ENCODE peak calls at places on chromosomes 11 and 22, in seven cellular contexts. One of them, this sample, is unnamed.
A peak's percentile ranks its signal among the peaks of the same experiment; 100 is the strongest.

GRCh38 chr11:2752204-2752772 is 52.5 kb upstream of the KCNQ1OT1 start:
- DNase-seq in gastrocnemius medialis: no peak
- DNase-seq in Peyer's patch: no peak
- DNase-seq in right lobe of liver: no peak
- DNase-seq in body of pancreas: no peak
- DNase-seq in heart left ventricle: peak; percentile 9
- DNase-seq in HepG2: no peak
- DNase-seq in this sample: no peak

GRCh38 chr11:115317428-115318185 is 186.6 kb downstream of the CADM1 start:
- DNase-seq in gastrocnemius medialis: no peak
- DNase-seq in Peyer's patch: no peak
- DNase-seq in right lobe of liver: no peak
- DNase-seq in body of pancreas: no peak
- DNase-seq in heart left ventricle: no peak
- DNase-seq in HepG2: no peak
- DNase-seq in this sample: no peak

GRCh38 chr11:113778111-113778910 is 1.3 kb upstream of the CLDN25 start:
- DNase-seq in gastrocnemius medialis: peak; percentile 71
- DNase-seq in Peyer's patch: no peak
- DNase-seq in right lobe of liver: peak; percentile 63
- DNase-seq in body of pancreas: peak; percentile 51
- DNase-seq in heart left ventricle: peak; percentile 38
- DNase-seq in HepG2: peak; percentile 40
- DNase-seq in this sample: peak; percentile 65

GRCh38 chr11:124717421-124717785 is 22.3 kb upstream of the NRGN start:
- DNase-seq in gastrocnemius medialis: no peak
- DNase-seq in Peyer's patch: no peak
- DNase-seq in right lobe of liver: no peak
- DNase-seq in body of pancreas: no peak
- DNase-seq in heart left ventricle: no peak
- DNase-seq in HepG2: no peak
- DNase-seq in this sample: no peak

GRCh38 chr11:47461876-47462275 is 12.9 kb upstream of the RAPSN start:
- DNase-seq in gastrocnemius medialis: no peak
- DNase-seq in Peyer's patch: no peak
- DNase-seq in right lobe of liver: no peak
- DNase-seq in body of pancreas: no peak
- DNase-seq in heart left ventricle: no peak
- DNase-seq in HepG2: no peak
- DNase-seq in this sample: no peak

GRCh38 chr11:279966-280761 is 2.0 kb downstream of the NLRP6 start:
- DNase-seq in gastrocnemius medialis: no peak
- DNase-seq in Peyer's patch: peak; percentile 88
- DNase-seq in right lobe of liver: peak; percentile 93
- DNase-seq in body of pancreas: peak; percentile 77
- DNase-seq in heart left ventricle: no peak
- DNase-seq in HepG2: no peak
- DNase-seq in this sample: no peak

GRCh38 chr22:17988800-17989513 is 35.4 kb downstream of the MICAL3 start:
- DNase-seq in gastrocnemius medialis: no peak
- DNase-seq in Peyer's patch: no peak
- DNase-seq in right lobe of liver: no peak
- DNase-seq in body of pancreas: no peak
- DNase-seq in heart left ventricle: no peak
- DNase-seq in HepG2: no peak
- DNase-seq in this sample: no peak

GRCh38 chr11:46808804-46809431 is 37.2 kb downstream of the CKAP5 start:
- DNase-seq in gastrocnemius medialis: no peak
- DNase-seq in Peyer's patch: no peak
- DNase-seq in right lobe of liver: no peak
- DNase-seq in body of pancreas: no peak
- DNase-seq in heart left ventricle: no peak
- DNase-seq in HepG2: peak; percentile 25
- DNase-seq in this sample: peak; percentile 46

DNA sequence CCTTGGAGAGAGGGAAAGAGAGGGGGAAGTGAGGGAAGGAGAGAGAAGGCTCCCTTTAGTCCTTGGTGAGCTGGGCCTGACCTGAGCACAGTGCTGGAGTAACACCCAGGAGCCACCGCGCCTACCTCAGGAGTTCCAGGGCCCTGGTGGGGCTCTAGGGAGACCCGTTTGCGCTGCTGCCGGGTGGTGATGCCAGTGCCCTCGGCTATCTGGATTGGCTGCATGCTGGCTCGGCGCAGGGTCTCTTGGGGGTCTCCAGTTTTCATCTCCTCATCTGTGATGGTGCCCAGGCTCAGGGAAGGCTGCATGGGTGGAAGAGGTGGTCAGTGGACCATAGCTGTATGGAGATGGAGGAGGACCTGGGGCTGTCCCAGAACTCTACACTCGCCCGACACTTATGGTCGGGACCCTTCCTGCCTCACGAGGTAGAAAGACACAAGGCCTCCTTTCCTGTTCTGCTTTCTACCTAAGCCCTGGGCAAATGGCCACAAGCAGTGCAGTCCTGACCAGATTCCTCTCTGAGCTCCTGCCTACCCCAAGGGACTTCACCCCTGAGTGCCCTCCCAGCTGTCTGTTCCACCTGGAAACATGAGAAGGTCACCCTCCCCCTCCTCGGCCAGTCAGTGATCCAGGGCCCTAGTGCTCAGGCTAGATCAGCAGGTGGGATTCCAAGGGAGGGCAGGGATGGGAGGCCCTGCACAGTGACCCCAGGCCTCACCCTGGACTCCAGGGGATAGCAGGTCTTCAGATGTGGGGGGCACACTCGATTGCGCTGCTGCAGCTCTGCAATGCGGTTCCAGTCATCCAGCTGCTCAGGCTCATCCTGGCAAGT is 6.0 kb downstream of the IL18BP start:
- DNase-seq in gastrocnemius medialis: no peak
- DNase-seq in Peyer's patch: no peak
- DNase-seq in right lobe of liver: no peak
- DNase-seq in body of pancreas: no peak
- DNase-seq in heart left ventricle: no peak
- DNase-seq in HepG2: no peak
- DNase-seq in this sample: no peak
- TF ChIP-seq POLR2A in gastrocnemius medialis: no peak
- TF ChIP-seq POLR2A in Peyer's patch: no peak
- TF ChIP-seq POLR2A in right lobe of liver: no peak
- TF ChIP-seq POLR2A in body of pancreas: no peak
- TF ChIP-seq POLR2A in heart left ventricle: no peak
- TF ChIP-seq POLR2A in HepG2: no peak
- TF ChIP-seq POLR2A in this sample: no peak

DNA sequence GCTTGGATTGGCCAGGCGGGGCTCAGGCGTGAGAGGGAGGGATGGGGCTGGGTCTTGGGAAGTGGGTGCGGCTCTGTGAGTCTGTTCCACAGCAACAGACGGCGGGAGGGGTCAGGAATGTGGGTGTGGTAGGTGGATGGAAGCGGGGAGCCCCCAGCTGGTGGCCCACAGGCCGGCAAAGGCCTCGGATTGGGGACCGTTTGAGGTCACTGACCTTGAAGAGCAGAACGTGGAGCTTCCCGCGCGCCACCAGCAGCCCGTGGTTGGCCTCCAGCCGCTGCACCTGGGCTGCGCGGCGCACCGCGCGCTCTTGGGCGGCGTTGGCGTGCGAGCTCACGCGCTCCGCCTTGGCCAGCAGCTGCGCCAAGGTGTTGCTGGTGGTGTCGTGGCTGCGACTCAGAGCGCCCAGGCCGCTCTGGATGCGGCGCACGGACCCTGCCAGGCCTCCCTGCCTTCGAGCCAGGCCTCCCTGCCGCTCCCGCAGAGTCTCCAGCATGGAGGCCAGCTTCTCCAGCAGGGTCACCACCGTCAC is 356 bp downstream of the CAVIN3 start:
- DNase-seq in gastrocnemius medialis: peak; percentile 85
- DNase-seq in Peyer's patch: peak; percentile 73
- DNase-seq in right lobe of liver: peak; percentile 78
- DNase-seq in body of pancreas: peak; percentile 86
- DNase-seq in heart left ventricle: peak; percentile 97
- DNase-seq in HepG2: no peak
- DNase-seq in this sample: peak; percentile 79
- TF ChIP-seq POLR2A in gastrocnemius medialis: peak; percentile 5
- TF ChIP-seq POLR2A in Peyer's patch: no peak
- TF ChIP-seq POLR2A in right lobe of liver: no peak
- TF ChIP-seq POLR2A in body of pancreas: peak; percentile 67
- TF ChIP-seq POLR2A in heart left ventricle: peak; percentile 2
- TF ChIP-seq POLR2A in HepG2: no peak
- TF ChIP-seq POLR2A in this sample: peak; percentile 93

DNA sequence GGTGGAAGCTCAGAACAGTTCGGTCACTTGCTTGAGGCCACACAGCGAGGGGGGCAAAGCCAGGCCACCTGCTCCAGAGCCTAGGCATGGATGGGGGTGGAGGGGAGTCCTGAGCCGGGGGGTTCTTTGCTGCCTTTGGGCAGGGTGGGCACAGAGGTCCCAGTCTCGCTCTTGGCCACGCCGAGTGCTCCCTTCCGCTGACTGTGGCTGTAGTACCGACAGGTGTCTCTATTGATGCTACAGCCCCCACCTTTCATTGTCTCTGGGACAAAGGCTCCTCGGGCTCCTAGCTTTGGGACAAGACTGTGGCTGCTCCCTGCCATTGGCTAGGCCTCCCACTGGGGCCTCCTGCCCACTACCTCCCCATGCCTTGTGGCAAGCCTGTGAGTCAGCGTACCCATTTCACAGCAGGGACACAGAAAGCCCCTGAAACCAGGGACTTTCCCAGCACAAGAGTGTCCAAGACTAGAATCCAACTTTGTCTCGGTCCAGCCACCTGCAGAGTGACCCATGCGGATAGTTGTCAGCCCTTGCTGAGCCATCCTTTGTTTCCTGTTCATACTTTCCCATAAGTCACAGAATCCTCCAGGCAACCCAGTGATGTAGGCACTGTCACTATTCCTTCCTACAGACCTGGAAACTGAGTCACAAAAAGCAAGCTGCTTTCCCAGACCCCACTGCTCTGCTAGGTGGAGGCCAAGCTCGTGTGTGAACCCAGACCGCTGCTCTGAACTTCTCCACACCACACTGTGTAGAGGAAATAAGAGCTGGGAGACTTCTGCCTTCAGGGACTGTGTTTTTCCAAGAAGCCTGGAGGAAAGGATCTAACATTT is 17.2 kb downstream of the MYEOV start:
- DNase-seq in gastrocnemius medialis: no peak
- DNase-seq in Peyer's patch: no peak
- DNase-seq in right lobe of liver: peak; percentile 37
- DNase-seq in body of pancreas: no peak
- DNase-seq in heart left ventricle: no peak
- DNase-seq in HepG2: no peak
- DNase-seq in this sample: no peak
- TF ChIP-seq POLR2A in gastrocnemius medialis: no peak
- TF ChIP-seq POLR2A in Peyer's patch: no peak
- TF ChIP-seq POLR2A in right lobe of liver: no peak
- TF ChIP-seq POLR2A in body of pancreas: no peak
- TF ChIP-seq POLR2A in heart left ventricle: no peak
- TF ChIP-seq POLR2A in HepG2: no peak
- TF ChIP-seq POLR2A in this sample: no peak

DNA sequence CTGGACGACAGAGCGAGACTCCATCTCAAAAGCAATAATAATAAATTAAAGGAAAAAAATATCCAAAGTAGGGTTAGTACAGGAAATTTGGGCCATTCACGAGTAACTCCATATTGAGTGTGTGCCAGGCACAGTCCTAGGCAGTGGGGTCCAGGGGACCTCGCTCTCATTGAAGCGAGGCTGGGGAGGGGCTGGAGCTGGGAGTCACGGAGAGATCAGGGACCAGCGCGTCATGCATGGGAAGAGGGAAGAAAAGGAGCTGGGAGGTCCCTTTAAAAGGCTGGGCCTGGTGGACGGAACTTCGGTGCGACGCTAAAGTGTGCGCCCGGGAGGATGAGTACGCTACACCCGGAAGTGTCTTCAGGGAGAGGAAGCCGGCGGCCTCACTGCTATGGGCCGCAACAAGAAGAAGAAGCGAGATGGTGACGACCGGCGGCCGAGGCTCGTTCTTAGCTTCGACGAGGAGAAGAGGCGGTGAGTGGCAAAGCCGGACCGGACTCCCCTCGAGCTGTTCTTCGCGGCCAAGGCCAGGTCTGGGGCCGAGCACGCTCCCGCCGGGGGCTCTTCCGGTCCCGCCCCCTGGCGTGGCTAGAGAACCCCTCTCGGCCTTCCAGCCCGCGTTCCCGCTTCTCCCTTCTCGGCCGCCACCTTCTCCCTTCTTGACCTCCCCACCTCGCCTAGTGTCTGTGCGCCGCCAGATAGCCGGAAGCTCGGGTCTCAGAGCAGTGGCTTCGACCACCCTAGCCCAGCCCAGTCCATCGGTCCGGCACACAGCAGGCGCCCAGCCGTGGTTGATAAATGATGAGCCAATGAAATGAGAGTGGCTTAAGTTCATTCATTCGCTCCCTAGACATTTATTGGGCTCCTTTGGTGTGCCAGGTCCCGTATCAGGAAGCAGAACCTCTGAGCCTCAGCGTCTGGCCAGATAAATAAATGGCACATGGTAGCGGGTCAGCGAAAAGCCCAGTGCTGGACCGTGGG is at the start of gene NOL12:
- DNase-seq in gastrocnemius medialis: peak; percentile 64
- DNase-seq in Peyer's patch: peak; percentile 87
- DNase-seq in right lobe of liver: peak; percentile 84
- DNase-seq in body of pancreas: peak; percentile 84
- DNase-seq in heart left ventricle: peak; percentile 83
- DNase-seq in HepG2: peak; percentile 78
- DNase-seq in this sample: peak; percentile 92
- TF ChIP-seq POLR2A in gastrocnemius medialis: peak; percentile 45
- TF ChIP-seq POLR2A in Peyer's patch: no peak
- TF ChIP-seq POLR2A in right lobe of liver: peak; percentile 32
- TF ChIP-seq POLR2A in body of pancreas: peak; percentile 73
- TF ChIP-seq POLR2A in heart left ventricle: no peak
- TF ChIP-seq POLR2A in HepG2: peak; percentile 76
- TF ChIP-seq POLR2A in this sample: peak; percentile 90

This sample was measured in endothelial cell of umbilical vein.